ENCODE peak calls at places on chromosomes 4 and X, in four cellular contexts. Q is lung, K is tibial artery, R is right lobe of liver. F is an unnamed sample.

GRCh38 chrX:72129661-72130060 is 2.1 kb downstream of the RTL5 start:
- DNase-seq in Q (no peak), K (no peak), R (no peak), F (no peak)

GRCh38 chrX:69361286-69361926 is 142.7 kb upstream of the NALF2 start:
- DNase-seq in Q (no peak), K (peak), R (no peak), F (no peak)

GRCh38 chrX:40908857-40909475 is 173.6 kb upstream of the MED14 start:
- DNase-seq in Q (no peak), K (no peak), R (no peak), F (no peak)

GRCh38 chrX:115625577-115626301 is 64.8 kb downstream of the PLS3 start:
- DNase-seq in Q (no peak), K (no peak), R (no peak), F (no peak)

GRCh38 chr4:132227349-132228165 is 921.5 kb upstream of the PCDH10 start:
- DNase-seq in Q (peak), K (no peak), R (peak), F (no peak)

GRCh38 chr4:1094336-1094690 is 19.1 kb downstream of the RNF212 start:
- DNase-seq in Q (no peak), K (no peak), R (no peak), F (no peak)

GRCh38 chrX:68945603-68946228 is 116.9 kb downstream of the EFNB1 start:
- DNase-seq in Q (peak), K (no peak), R (no peak), F (peak)

GRCh38 chrX:109839694-109840358 is 106.8 kb upstream of the ACSL4 start:
- DNase-seq in Q (no peak), K (no peak), R (no peak), F (peak)

GRCh38 chr4:29553842-29554241 is 1166.3 kb upstream of the PCDH7 start:
- DNase-seq in Q (no peak), K (no peak), R (no peak), F (no peak)

GRCh38 chr4:61489927-61490326 is 289.8 kb downstream of the ADGRL3 start:
- DNase-seq in Q (no peak), K (no peak), R (no peak), F (no peak)

GRCh38 chrX:153981771-153982533 is 9.4 kb downstream of the TMEM187 start:
- DNase-seq in Q (no peak), K (peak), R (peak), F (no peak)

GRCh38 chr4:52592287-52592686 is 66.8 kb downstream of the USP46 start:
- DNase-seq in Q (no peak), K (no peak), R (no peak), F (no peak)

GRCh38 chr4:52585379-52585778 is 73.7 kb downstream of the USP46 start:
- DNase-seq in Q (no peak), K (no peak), R (no peak), F (no peak)

GRCh38 chr4:52586069-52586468 is 73.0 kb downstream of the USP46 start:
- DNase-seq in Q (no peak), K (no peak), R (no peak), F (no peak)

GRCh38 chr4:52588771-52589591 is 70.1 kb downstream of the USP46 start:
- DNase-seq in Q (no peak), K (no peak), R (no peak), F (no peak)

DNA sequence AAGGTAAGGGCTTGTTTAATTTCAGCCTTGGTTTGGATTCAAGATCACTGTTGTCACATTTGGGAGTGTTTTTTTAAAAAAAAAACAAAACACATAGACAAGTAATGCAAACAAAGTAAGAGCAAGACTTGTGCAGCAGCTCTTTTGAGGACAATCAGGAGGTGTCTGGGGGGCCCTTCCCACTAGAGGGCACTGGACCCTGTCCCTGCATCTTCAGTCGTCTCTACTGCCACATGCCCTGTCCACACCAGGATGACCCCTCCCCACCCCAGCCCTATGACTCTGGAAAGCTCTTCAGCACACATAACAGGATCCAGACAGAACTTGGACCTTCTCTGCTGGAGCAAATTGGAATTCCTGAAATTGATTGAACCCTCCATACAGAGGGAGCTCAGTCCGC is 71.0 kb downstream of the USP46 start:
- DNase-seq in Q (no peak), K (no peak), R (no peak), F (no peak)
- TF ChIP-seq CTCF in Q (no peak), K (peak), R (peak), F (no peak)

GRCh38 chr4:39305902-39306677 is 60.1 kb downstream of the RFC1 start:
- DNase-seq in Q (no peak), K (no peak), R (no peak), F (no peak)
- H3K4me3 ChIP-seq in Q (no peak), K (no peak), R (no peak), F (no peak)

DNA sequence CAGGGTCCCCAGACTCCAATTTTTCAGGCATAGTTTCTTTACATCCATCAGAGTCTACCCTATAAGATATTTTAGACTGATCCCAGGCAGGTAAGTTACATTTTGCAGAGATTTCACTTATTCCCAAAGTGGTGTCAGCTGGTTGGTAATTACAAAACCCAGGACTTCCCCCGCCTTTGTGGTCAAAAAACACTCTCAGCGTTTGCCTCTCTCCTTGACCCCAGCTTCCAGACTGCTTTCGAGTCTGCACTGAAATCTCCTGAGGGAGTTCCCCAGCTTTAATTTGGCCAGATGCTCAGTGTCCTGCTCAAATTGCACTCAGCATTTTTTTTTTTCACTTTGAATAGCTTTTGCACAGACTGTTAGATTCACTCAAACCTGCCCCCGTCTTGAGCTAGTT is 11.2 kb upstream of the AMOT start:
- DNase-seq in Q (peak), K (no peak), R (no peak), F (no peak)
- H3K27ac ChIP-seq in Q (no peak), K (no peak), R (no peak), F (no peak)

GRCh38 chr4:55658657-55659056 is 22.6 kb upstream of the NMU start:
- DNase-seq in Q (no peak), K (no peak), R (no peak), F (no peak)

GRCh38 chr4:55666535-55666934 is 30.4 kb upstream of the NMU start:
- DNase-seq in Q (no peak), K (no peak), R (no peak), F (no peak)

GRCh38 chr4:55668449-55668848 is 32.4 kb upstream of the NMU start:
- DNase-seq in Q (no peak), K (no peak), R (no peak), F (no peak)

GRCh38 chr4:55661398-55662056 is 25.4 kb upstream of the NMU start:
- DNase-seq in Q (peak), K (no peak), R (no peak), F (no peak)

GRCh38 chr4:55663145-55663544 is 27.0 kb upstream of the NMU start:
- DNase-seq in Q (no peak), K (no peak), R (no peak), F (no peak)
- TF ChIP-seq CTCF in Q (no peak), K (no peak), R (no peak), F (no peak)